ENCODE peak calls at places on chromosomes 3 and 15, in seven cellular contexts. One of them, this sample, is unnamed.

GRCh38 chr3:190826018-190826417 is 36.5 kb downstream of the GMNC start:
- DNase-seq in A549: no peak
- DNase-seq in prostate gland: no peak
- DNase-seq in left ventricle myocardium inferior: no peak
- DNase-seq in thoracic aorta: no peak
- DNase-seq in tibial artery: no peak
- DNase-seq in right cardiac atrium: no peak
- DNase-seq in this sample: no peak

GRCh38 chr3:171566803-171567422 is 106.7 kb upstream of the TNIK start:
- DNase-seq in A549: peak; percentile 29
- DNase-seq in prostate gland: peak; percentile 6
- DNase-seq in left ventricle myocardium inferior: no peak
- DNase-seq in thoracic aorta: no peak
- DNase-seq in tibial artery: no peak
- DNase-seq in right cardiac atrium: no peak
- DNase-seq in this sample: peak; percentile 82

GRCh38 chr15:66646308-66646707 is 55.7 kb upstream of the SMAD6 start:
- DNase-seq in A549: no peak
- DNase-seq in prostate gland: no peak
- DNase-seq in left ventricle myocardium inferior: no peak
- DNase-seq in thoracic aorta: no peak
- DNase-seq in tibial artery: no peak
- DNase-seq in right cardiac atrium: peak; percentile 82
- DNase-seq in this sample: no peak

GRCh38 chr15:92077353-92078080 is 224.0 kb downstream of the SLCO3A1 start:
- DNase-seq in A549: peak; percentile 78
- DNase-seq in prostate gland: peak; percentile 68
- DNase-seq in left ventricle myocardium inferior: peak; percentile 63
- DNase-seq in thoracic aorta: peak; percentile 33
- DNase-seq in tibial artery: peak; percentile 72
- DNase-seq in right cardiac atrium: peak; percentile 85
- DNase-seq in this sample: peak; percentile 91

GRCh38 chr3:50617096-50617791 is at the start of gene MAPKAPK3:
- DNase-seq in A549: no peak
- DNase-seq in prostate gland: no peak
- DNase-seq in left ventricle myocardium inferior: peak; percentile 59
- DNase-seq in thoracic aorta: no peak
- DNase-seq in tibial artery: peak; percentile 47
- DNase-seq in right cardiac atrium: peak; percentile 85
- DNase-seq in this sample: no peak

GRCh38 chr3:40291471-40291870 is 18.0 kb upstream of the EIF1B start:
- DNase-seq in A549: no peak
- DNase-seq in prostate gland: no peak
- DNase-seq in left ventricle myocardium inferior: no peak
- DNase-seq in thoracic aorta: no peak
- DNase-seq in tibial artery: no peak
- DNase-seq in right cardiac atrium: no peak
- DNase-seq in this sample: no peak

GRCh38 chr3:47432673-47433072 is 43.1 kb downstream of the SCAP start:
- DNase-seq in A549: no peak
- DNase-seq in prostate gland: no peak
- DNase-seq in left ventricle myocardium inferior: no peak
- DNase-seq in thoracic aorta: no peak
- DNase-seq in tibial artery: no peak
- DNase-seq in right cardiac atrium: no peak
- DNase-seq in this sample: no peak

GRCh38 chr3:48039487-48040190 is 23.4 kb upstream of the MAP4 start:
- DNase-seq in A549: peak; percentile 48
- DNase-seq in prostate gland: no peak
- DNase-seq in left ventricle myocardium inferior: no peak
- DNase-seq in thoracic aorta: no peak
- DNase-seq in tibial artery: no peak
- DNase-seq in right cardiac atrium: no peak
- DNase-seq in this sample: peak; percentile 70

GRCh38 chr3:52742418-52743041 is 28.2 kb downstream of the NEK4 start:
- DNase-seq in A549: peak; percentile 33
- DNase-seq in prostate gland: no peak
- DNase-seq in left ventricle myocardium inferior: no peak
- DNase-seq in thoracic aorta: no peak
- DNase-seq in tibial artery: no peak
- DNase-seq in right cardiac atrium: no peak
- DNase-seq in this sample: peak; percentile 30

GRCh38 chr3:59680916-59681315 is 631.1 kb upstream of the CFAP20DC start:
- DNase-seq in A549: no peak
- DNase-seq in prostate gland: no peak
- DNase-seq in left ventricle myocardium inferior: no peak
- DNase-seq in thoracic aorta: no peak
- DNase-seq in tibial artery: no peak
- DNase-seq in right cardiac atrium: no peak
- DNase-seq in this sample: no peak

GRCh38 chr3:17329932-17330331 is 412.5 kb downstream of the TBC1D5 start:
- DNase-seq in A549: no peak
- DNase-seq in prostate gland: no peak
- DNase-seq in left ventricle myocardium inferior: no peak
- DNase-seq in thoracic aorta: no peak
- DNase-seq in tibial artery: no peak
- DNase-seq in right cardiac atrium: no peak
- DNase-seq in this sample: no peak

GRCh38 chr15:44712108-44713005 is 1.0 kb downstream of the B2M start:
- DNase-seq in A549: peak; percentile 71
- DNase-seq in prostate gland: peak; percentile 82
- DNase-seq in left ventricle myocardium inferior: peak; percentile 42
- DNase-seq in thoracic aorta: peak; percentile 53
- DNase-seq in tibial artery: peak; percentile 79
- DNase-seq in right cardiac atrium: peak; percentile 71
- DNase-seq in this sample: no peak

GRCh38 chr3:121989943-121990342 is 32.1 kb downstream of the ILDR1 start:
- DNase-seq in A549: peak; percentile 34
- DNase-seq in prostate gland: no peak
- DNase-seq in left ventricle myocardium inferior: no peak
- DNase-seq in thoracic aorta: no peak
- DNase-seq in tibial artery: no peak
- DNase-seq in right cardiac atrium: no peak
- DNase-seq in this sample: peak; percentile 48

GRCh38 chr3:58411036-58411435 is 22.6 kb downstream of the PDHB start:
- DNase-seq in A549: no peak
- DNase-seq in prostate gland: no peak
- DNase-seq in left ventricle myocardium inferior: no peak
- DNase-seq in thoracic aorta: no peak
- DNase-seq in tibial artery: no peak
- DNase-seq in right cardiac atrium: no peak
- DNase-seq in this sample: no peak

GRCh38 chr3:18633002-18633401 is 207.9 kb upstream of the SATB1 start:
- DNase-seq in A549: no peak
- DNase-seq in prostate gland: peak; percentile 16
- DNase-seq in left ventricle myocardium inferior: no peak
- DNase-seq in thoracic aorta: no peak
- DNase-seq in tibial artery: no peak
- DNase-seq in right cardiac atrium: no peak
- DNase-seq in this sample: peak; percentile 29

GRCh38 chr3:21508244-21508643 is 242.8 kb downstream of the ZNF385D start:
- DNase-seq in A549: no peak
- DNase-seq in prostate gland: no peak
- DNase-seq in left ventricle myocardium inferior: no peak
- DNase-seq in thoracic aorta: no peak
- DNase-seq in tibial artery: no peak
- DNase-seq in right cardiac atrium: no peak
- DNase-seq in this sample: no peak

GRCh38 chr3:134356411-134357040 is 17.7 kb downstream of the AMOTL2 start:
- DNase-seq in A549: no peak
- DNase-seq in prostate gland: no peak
- DNase-seq in left ventricle myocardium inferior: no peak
- DNase-seq in thoracic aorta: no peak
- DNase-seq in tibial artery: peak; percentile 7
- DNase-seq in right cardiac atrium: peak; percentile 14
- DNase-seq in this sample: no peak

GRCh38 chr15:61748529-61748928 is 311.7 kb downstream of the VPS13C start:
- DNase-seq in A549: no peak
- DNase-seq in prostate gland: no peak
- DNase-seq in left ventricle myocardium inferior: no peak
- DNase-seq in thoracic aorta: no peak
- DNase-seq in tibial artery: no peak
- DNase-seq in right cardiac atrium: no peak
- DNase-seq in this sample: no peak

GRCh38 chr15:90203473-90203872 is 2.3 kb downstream of the SEMA4B start:
- DNase-seq in A549: no peak
- DNase-seq in prostate gland: no peak
- DNase-seq in left ventricle myocardium inferior: no peak
- DNase-seq in thoracic aorta: no peak
- DNase-seq in tibial artery: no peak
- DNase-seq in right cardiac atrium: no peak
- DNase-seq in this sample: no peak

GRCh38 chr3:27721717-27722564 is at the start of gene EOMES:
- DNase-seq in A549: peak; percentile 89
- DNase-seq in prostate gland: no peak
- DNase-seq in left ventricle myocardium inferior: no peak
- DNase-seq in thoracic aorta: no peak
- DNase-seq in tibial artery: no peak
- DNase-seq in right cardiac atrium: peak; percentile 64
- DNase-seq in this sample: peak; percentile 91
- H3K27ac ChIP-seq in A549: peak within 1 kb of the TSS; percentile 77
- H3K27ac ChIP-seq in prostate gland: no peak within 1 kb of the TSS
- H3K27ac ChIP-seq in left ventricle myocardium inferior: no peak within 1 kb of the TSS
- H3K27ac ChIP-seq in thoracic aorta: no peak within 1 kb of the TSS
- H3K27ac ChIP-seq in tibial artery: no peak within 1 kb of the TSS
- H3K27ac ChIP-seq in right cardiac atrium: no peak within 1 kb of the TSS
- H3K27ac ChIP-seq in this sample: no peak within 1 kb of the TSS

GRCh38 chr3:4865714-4866113 is 113.5 kb upstream of the BHLHE40 start:
- DNase-seq in A549: no peak
- DNase-seq in prostate gland: no peak
- DNase-seq in left ventricle myocardium inferior: no peak
- DNase-seq in thoracic aorta: no peak
- DNase-seq in tibial artery: no peak
- DNase-seq in right cardiac atrium: no peak
- DNase-seq in this sample: no peak

GRCh38 chr3:4862973-4863372 is 116.3 kb upstream of the BHLHE40 start:
- DNase-seq in A549: no peak
- DNase-seq in prostate gland: no peak
- DNase-seq in left ventricle myocardium inferior: no peak
- DNase-seq in thoracic aorta: no peak
- DNase-seq in tibial artery: no peak
- DNase-seq in right cardiac atrium: no peak
- DNase-seq in this sample: no peak

GRCh38 chr3:4864503-4864902 is 114.7 kb upstream of the BHLHE40 start:
- DNase-seq in A549: no peak
- DNase-seq in prostate gland: no peak
- DNase-seq in left ventricle myocardium inferior: no peak
- DNase-seq in thoracic aorta: no peak
- DNase-seq in tibial artery: no peak
- DNase-seq in right cardiac atrium: no peak
- DNase-seq in this sample: no peak

DNA sequence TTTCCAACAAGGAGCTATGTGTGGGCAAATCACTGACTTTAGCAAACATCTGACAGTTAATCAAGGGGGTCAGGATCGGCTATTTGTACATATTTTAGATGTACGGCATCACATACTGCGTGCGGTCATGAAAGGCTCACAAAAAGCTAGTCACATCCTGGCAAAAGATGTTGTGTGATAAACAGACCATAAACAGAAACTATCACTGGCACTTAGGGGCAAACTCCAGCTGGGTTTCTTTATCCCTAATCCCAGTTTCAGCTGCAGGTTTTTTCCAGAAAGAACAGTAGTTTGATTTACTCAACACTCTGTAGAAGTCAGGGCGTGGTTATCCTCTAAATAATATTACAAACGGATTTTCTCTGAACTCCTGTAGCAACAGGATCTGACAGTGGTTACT is 112.4 kb upstream of the BHLHE40 start:
- DNase-seq in A549: peak; percentile 63
- DNase-seq in prostate gland: no peak
- DNase-seq in left ventricle myocardium inferior: no peak
- DNase-seq in thoracic aorta: no peak
- DNase-seq in tibial artery: no peak
- DNase-seq in right cardiac atrium: no peak
- DNase-seq in this sample: no peak
- H3K27ac ChIP-seq in A549: peak overlapping the region; percentile 77
- H3K27ac ChIP-seq in prostate gland: peak overlapping the region; percentile 91
- H3K27ac ChIP-seq in left ventricle myocardium inferior: peak overlapping the region; percentile 99
- H3K27ac ChIP-seq in thoracic aorta: peak overlapping the region; percentile 97
- H3K27ac ChIP-seq in tibial artery: peak overlapping the region; percentile 98
- H3K27ac ChIP-seq in right cardiac atrium: peak overlapping the region; percentile 56
- H3K27ac ChIP-seq in this sample: no peak overlapping the region

GRCh38 chr3:31544634-31545033 is 11.9 kb downstream of the STT3B start:
- DNase-seq in A549: peak; percentile 7
- DNase-seq in prostate gland: no peak
- DNase-seq in left ventricle myocardium inferior: peak; percentile 22
- DNase-seq in thoracic aorta: no peak
- DNase-seq in tibial artery: peak; percentile 36
- DNase-seq in right cardiac atrium: peak; percentile 48
- DNase-seq in this sample: no peak
- H3K27ac ChIP-seq in A549: no peak overlapping the region
- H3K27ac ChIP-seq in prostate gland: no peak overlapping the region
- H3K27ac ChIP-seq in left ventricle myocardium inferior: peak overlapping the region; percentile 16
- H3K27ac ChIP-seq in thoracic aorta: no peak overlapping the region
- H3K27ac ChIP-seq in tibial artery: peak overlapping the region; percentile 31
- H3K27ac ChIP-seq in right cardiac atrium: no peak overlapping the region
- H3K27ac ChIP-seq in this sample: no peak overlapping the region

DNA sequence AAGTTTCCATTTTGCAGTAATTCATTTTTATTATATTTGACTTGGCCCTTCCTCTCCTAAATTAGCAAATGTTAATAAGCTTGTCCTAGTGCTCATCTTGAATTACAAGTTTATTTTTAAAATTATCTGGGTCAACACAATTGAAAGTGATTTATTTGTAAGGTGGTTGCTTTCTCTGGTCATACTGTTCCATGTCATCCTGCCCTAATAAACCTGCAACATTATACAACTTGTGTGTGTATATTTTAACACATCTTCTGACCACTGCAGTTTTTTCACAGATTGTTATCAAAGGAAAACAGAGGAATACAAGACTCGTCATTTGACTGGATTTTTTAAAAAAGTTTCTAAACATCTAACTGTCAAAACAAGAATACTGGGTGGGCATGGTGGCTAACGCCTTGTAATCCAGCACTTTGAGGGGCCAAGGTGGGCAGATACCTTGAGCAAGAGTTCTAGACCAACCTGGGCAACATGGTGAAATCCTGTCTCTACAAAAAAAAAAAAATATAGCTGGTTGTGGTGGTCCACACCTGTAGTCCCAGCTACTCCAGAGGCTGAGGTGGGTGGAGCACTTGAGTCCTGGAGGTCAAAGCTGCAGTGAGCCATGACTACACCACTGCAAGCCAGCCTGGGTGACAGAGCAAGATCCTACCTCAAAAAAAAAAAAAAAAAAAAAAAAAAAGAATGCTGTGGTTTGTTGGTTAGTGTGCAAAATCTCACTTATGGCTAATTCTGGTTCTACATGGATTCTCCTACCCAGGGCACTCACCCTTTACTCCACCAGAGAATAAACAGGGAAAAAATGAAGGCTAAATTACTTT is 5.0 kb upstream of the LRRFIP2 start:
- DNase-seq in A549: no peak
- DNase-seq in prostate gland: no peak
- DNase-seq in left ventricle myocardium inferior: no peak
- DNase-seq in thoracic aorta: no peak
- DNase-seq in tibial artery: no peak
- DNase-seq in right cardiac atrium: no peak
- DNase-seq in this sample: no peak
- H3K27ac ChIP-seq in A549: no peak overlapping the region
- H3K27ac ChIP-seq in prostate gland: peak overlapping the region; percentile 91
- H3K27ac ChIP-seq in left ventricle myocardium inferior: peak overlapping the region; percentile 98
- H3K27ac ChIP-seq in thoracic aorta: peak overlapping the region; percentile 46
- H3K27ac ChIP-seq in tibial artery: no peak overlapping the region
- H3K27ac ChIP-seq in right cardiac atrium: peak overlapping the region; percentile 56
- H3K27ac ChIP-seq in this sample: no peak overlapping the region

GRCh38 chr3:101781166-101781565 is 2.2 kb downstream of the NXPE3 start:
- DNase-seq in A549: peak; percentile 3
- DNase-seq in prostate gland: no peak
- DNase-seq in left ventricle myocardium inferior: no peak
- DNase-seq in thoracic aorta: no peak
- DNase-seq in tibial artery: no peak
- DNase-seq in right cardiac atrium: no peak
- DNase-seq in this sample: peak; percentile 13
- H3K27ac ChIP-seq in A549: peak overlapping the region; percentile 92
- H3K27ac ChIP-seq in prostate gland: no peak overlapping the region
- H3K27ac ChIP-seq in left ventricle myocardium inferior: peak overlapping the region; percentile 95
- H3K27ac ChIP-seq in thoracic aorta: no peak overlapping the region
- H3K27ac ChIP-seq in tibial artery: no peak overlapping the region
- H3K27ac ChIP-seq in right cardiac atrium: no peak overlapping the region
- H3K27ac ChIP-seq in this sample: no peak overlapping the region